ENCODE peak calls at places on chromosomes 3 and 15, in five cellular contexts. One of them, this sample, is unnamed.

GRCh38 chr3:149080699-149081091 is 5.6 kb downstream of the HLTF start:
- DNase-seq in neuronal stem cell: no peak
- DNase-seq in H9: no peak
- DNase-seq in mesenchymal stem cell: peak
- DNase-seq in H1: no peak
- DNase-seq in this sample: peak

GRCh38 chr3:13881536-13882410 is 1.9 kb upstream of the WNT7A start:
- DNase-seq in neuronal stem cell: no peak
- DNase-seq in mesenchymal stem cell: no peak
- DNase-seq in H1: no peak
- DNase-seq in H9: peak
- DNase-seq in this sample: no peak

GRCh38 chr15:70411464-70411863 is 313.7 kb upstream of the TLE3 start:
- DNase-seq in H1: no peak
- DNase-seq in neuronal stem cell: no peak
- DNase-seq in H9: no peak
- DNase-seq in mesenchymal stem cell: no peak
- DNase-seq in this sample: no peak

GRCh38 chr15:82177291-82178010 is 85.1 kb downstream of the EFL1 start:
- DNase-seq in neuronal stem cell: no peak
- DNase-seq in H9: no peak
- DNase-seq in mesenchymal stem cell: peak
- DNase-seq in H1: no peak
- DNase-seq in this sample: peak

GRCh38 chr15:48645558-48646330 is at the start of gene FBN1:
- DNase-seq in H1: peak
- DNase-seq in H9: peak
- DNase-seq in neuronal stem cell: peak
- DNase-seq in mesenchymal stem cell: peak
- DNase-seq in this sample: peak

GRCh38 chr15:67167131-67167530 is 87.3 kb downstream of the AAGAB start:
- DNase-seq in H1: no peak
- DNase-seq in H9: no peak
- DNase-seq in mesenchymal stem cell: no peak
- DNase-seq in neuronal stem cell: no peak
- DNase-seq in this sample: no peak

GRCh38 chr3:37918627-37919026 is 56.9 kb downstream of the CTDSPL start:
- DNase-seq in mesenchymal stem cell: no peak
- DNase-seq in H1: no peak
- DNase-seq in H9: no peak
- DNase-seq in neuronal stem cell: no peak
- DNase-seq in this sample: no peak

GRCh38 chr3:30804983-30805382 is 89.5 kb downstream of the GADL1 start:
- DNase-seq in mesenchymal stem cell: peak
- DNase-seq in neuronal stem cell: no peak
- DNase-seq in H1: no peak
- DNase-seq in H9: no peak
- DNase-seq in this sample: no peak

GRCh38 chr3:136882575-136882974 is 20.6 kb downstream of the NCK1 start:
- DNase-seq in neuronal stem cell: no peak
- DNase-seq in mesenchymal stem cell: no peak
- DNase-seq in H1: no peak
- DNase-seq in H9: no peak
- DNase-seq in this sample: no peak

GRCh38 chr15:85706779-85707518 is 87.8 kb downstream of the KLHL25 start:
- DNase-seq in neuronal stem cell: no peak
- DNase-seq in H1: no peak
- DNase-seq in H9: no peak
- DNase-seq in mesenchymal stem cell: peak
- DNase-seq in this sample: peak

GRCh38 chr3:151875759-151876158 is 2.3 kb downstream of the SUCNR1 start:
- DNase-seq in mesenchymal stem cell: peak
- DNase-seq in H1: no peak
- DNase-seq in H9: no peak
- DNase-seq in neuronal stem cell: no peak
- DNase-seq in this sample: no peak

GRCh38 chr15:70866982-70867644 is 13.2 kb upstream of the LARP6 start:
- DNase-seq in H9: no peak
- DNase-seq in neuronal stem cell: no peak
- DNase-seq in H1: no peak
- DNase-seq in mesenchymal stem cell: peak
- DNase-seq in this sample: no peak

GRCh38 chr3:119343719-119344118 is 49.5 kb downstream of the ARHGAP31 start:
- DNase-seq in neuronal stem cell: no peak
- DNase-seq in mesenchymal stem cell: no peak
- DNase-seq in H9: no peak
- DNase-seq in H1: no peak
- DNase-seq in this sample: no peak

GRCh38 chr3:119346076-119346496 is 51.9 kb downstream of the ARHGAP31 start:
- DNase-seq in H1: no peak
- DNase-seq in neuronal stem cell: no peak
- DNase-seq in H9: no peak
- DNase-seq in mesenchymal stem cell: peak
- DNase-seq in this sample: no peak

GRCh38 chr3:119350114-119350513 is 55.9 kb downstream of the ARHGAP31 start:
- DNase-seq in mesenchymal stem cell: no peak
- DNase-seq in neuronal stem cell: peak
- DNase-seq in H9: peak
- DNase-seq in H1: peak
- DNase-seq in this sample: no peak

GRCh38 chr3:119349353-119349752 is 55.2 kb downstream of the ARHGAP31 start:
- DNase-seq in neuronal stem cell: peak
- DNase-seq in mesenchymal stem cell: no peak
- DNase-seq in H9: peak
- DNase-seq in H1: peak
- DNase-seq in this sample: no peak

GRCh38 chr3:119347036-119347435 is 52.9 kb downstream of the ARHGAP31 start:
- DNase-seq in mesenchymal stem cell: no peak
- DNase-seq in neuronal stem cell: no peak
- DNase-seq in H1: no peak
- DNase-seq in H9: no peak
- DNase-seq in this sample: no peak
- H2BK12ac ChIP-seq in mesenchymal stem cell: peak
- H2BK12ac ChIP-seq in neuronal stem cell: peak
- H2BK12ac ChIP-seq in H1: no peak
- H2BK12ac ChIP-seq in H9: no peak
- H2BK12ac ChIP-seq in this sample: no peak

GRCh38 chr3:123158899-123159390 is 42.8 kb upstream of the SEC22A start:
- DNase-seq in neuronal stem cell: no peak
- DNase-seq in mesenchymal stem cell: no peak
- DNase-seq in H1: no peak
- DNase-seq in H9: peak
- DNase-seq in this sample: no peak

GRCh38 chr3:123157209-123157597 is 44.5 kb upstream of the SEC22A start:
- DNase-seq in neuronal stem cell: no peak
- DNase-seq in H1: no peak
- DNase-seq in mesenchymal stem cell: no peak
- DNase-seq in H9: peak
- DNase-seq in this sample: no peak

GRCh38 chr3:123158330-123158729 is 43.4 kb upstream of the SEC22A start:
- DNase-seq in neuronal stem cell: no peak
- DNase-seq in mesenchymal stem cell: no peak
- DNase-seq in H9: peak
- DNase-seq in H1: no peak
- DNase-seq in this sample: no peak

GRCh38 chr3:123156276-123156995 is 45.3 kb upstream of the SEC22A start:
- DNase-seq in H9: peak
- DNase-seq in mesenchymal stem cell: no peak
- DNase-seq in neuronal stem cell: no peak
- DNase-seq in H1: no peak
- DNase-seq in this sample: no peak

DNA sequence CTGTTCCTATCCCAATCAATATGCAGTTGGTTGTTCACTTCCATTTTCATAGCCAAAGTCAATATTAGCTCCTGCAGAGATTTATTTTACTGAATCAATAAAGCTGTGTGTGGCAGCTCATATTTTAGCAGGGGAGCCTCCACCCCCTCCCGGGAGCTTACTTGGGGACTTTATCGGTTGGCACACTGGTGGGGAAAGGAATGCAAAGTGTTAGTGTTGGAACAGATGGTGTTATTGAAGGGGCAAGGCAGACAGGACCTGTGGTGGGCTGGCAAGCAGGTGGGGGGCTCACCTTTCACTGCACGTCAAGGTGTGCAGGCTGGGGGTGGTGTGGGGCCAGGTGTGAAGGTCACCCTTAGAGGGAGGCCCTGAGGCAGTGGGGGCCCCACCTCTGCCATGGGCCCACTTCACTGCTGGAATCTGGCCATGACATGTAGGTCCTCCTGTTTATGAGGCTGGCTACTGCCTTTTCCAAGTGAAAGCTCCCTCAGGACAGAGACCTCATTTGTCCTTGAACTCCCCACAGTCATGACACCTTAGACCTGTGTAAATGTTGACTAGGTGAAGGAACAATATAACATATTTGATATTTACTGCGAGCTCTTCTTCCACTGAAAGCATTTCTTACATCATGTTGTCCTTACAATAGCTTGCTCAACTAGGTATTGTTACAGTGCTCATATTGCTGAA is 44.0 kb upstream of the SEC22A start:
- DNase-seq in neuronal stem cell: no peak
- DNase-seq in H9: peak
- DNase-seq in H1: no peak
- DNase-seq in mesenchymal stem cell: no peak
- DNase-seq in this sample: no peak
- H2BK12ac ChIP-seq in neuronal stem cell: no peak
- H2BK12ac ChIP-seq in H9: no peak
- H2BK12ac ChIP-seq in H1: no peak
- H2BK12ac ChIP-seq in mesenchymal stem cell: no peak
- H2BK12ac ChIP-seq in this sample: no peak

DNA sequence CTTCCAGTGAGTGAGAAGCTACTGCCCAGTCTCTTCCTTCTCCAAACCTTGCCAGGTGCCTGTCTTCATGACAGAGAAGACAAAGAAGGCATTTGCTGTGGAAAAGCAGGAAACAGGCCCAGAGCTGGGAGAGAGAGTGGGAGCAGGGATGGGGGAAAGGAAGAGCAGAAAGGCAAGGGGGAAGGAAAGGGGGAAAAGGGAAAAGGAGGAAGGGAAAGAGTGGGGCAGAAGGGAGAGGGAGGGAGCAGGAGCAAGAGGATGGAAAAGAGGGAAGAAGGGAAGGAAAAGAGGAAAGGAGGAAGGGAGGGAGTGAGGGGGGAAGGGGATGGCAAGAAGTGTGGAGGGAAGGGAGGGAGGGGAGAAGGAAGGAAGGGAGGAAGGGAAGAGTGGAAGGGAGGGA is 121.2 kb upstream of the LINGO1 start:
- DNase-seq in H9: no peak
- DNase-seq in neuronal stem cell: no peak
- DNase-seq in mesenchymal stem cell: no peak
- DNase-seq in H1: no peak
- DNase-seq in this sample: no peak
- H2BK12ac ChIP-seq in H9: no peak
- H2BK12ac ChIP-seq in neuronal stem cell: no peak
- H2BK12ac ChIP-seq in mesenchymal stem cell: no peak
- H2BK12ac ChIP-seq in H1: no peak
- H2BK12ac ChIP-seq in this sample: no peak

GRCh38 chr3:44186712-44187111 is 55.0 kb upstream of the TOPAZ1 start:
- DNase-seq in mesenchymal stem cell: no peak
- DNase-seq in H1: no peak
- DNase-seq in H9: no peak
- DNase-seq in neuronal stem cell: no peak
- DNase-seq in this sample: no peak
- H2BK12ac ChIP-seq in mesenchymal stem cell: no peak
- H2BK12ac ChIP-seq in H1: no peak
- H2BK12ac ChIP-seq in H9: no peak
- H2BK12ac ChIP-seq in neuronal stem cell: no peak
- H2BK12ac ChIP-seq in this sample: no peak